ENCODE peak calls at places on chromosome 20, in four cellular contexts. K, Z, U and W are unnamed samples.

GRCh38 chr20:53896041-53896440 is 174.4 kb downstream of the BCAS1 start:
- DNase-seq in K (no peak), Z (no peak), U (no peak), W (no peak)

GRCh38 chr20:4082406-4083102 is 67.2 kb upstream of the RNF24 start:
- DNase-seq in K (no peak), Z (peak; percentile 83), U (peak; percentile 14), W (peak; percentile 83)

GRCh38 chr20:36855241-36855657 is 20.7 kb upstream of the TLDC2 start:
- DNase-seq in K (no peak), Z (no peak), U (no peak), W (no peak)

GRCh38 chr20:51531141-51531710 is 11.3 kb downstream of the NFATC2 start:
- DNase-seq in K (no peak), Z (peak; percentile 92), U (peak; percentile 75), W (no peak)

GRCh38 chr20:3068986-3069900 is 2.2 kb upstream of the OXT start:
- DNase-seq in K (no peak), Z (no peak), U (no peak), W (no peak)

GRCh38 chr20:44969320-44969879 is 3.1 kb downstream of the STK4 start:
- DNase-seq in K (no peak), Z (peak; percentile 72), U (no peak), W (no peak)

GRCh38 chr20:48928832-48929725 is 7.6 kb downstream of the ARFGEF2 start:
- DNase-seq in K (no peak), Z (no peak), U (no peak), W (peak; percentile 78)

GRCh38 chr20:33653900-33654596 is 8.1 kb upstream of the C20orf144 start:
- DNase-seq in K (peak; percentile 13), Z (no peak), U (no peak), W (no peak)

GRCh38 chr20:21272279-21272678 is 30.9 kb upstream of the XRN2 start:
- DNase-seq in K (no peak), Z (no peak), U (no peak), W (no peak)

GRCh38 chr20:10077081-10077471 is 42.3 kb downstream of the ANKEF1 start:
- DNase-seq in K (no peak), Z (no peak), U (no peak), W (no peak)

GRCh38 chr20:48682529-48683385 is 145.0 kb downstream of the PREX1 start:
- DNase-seq in K (peak; percentile 74), Z (no peak), U (no peak), W (peak; percentile 94)

GRCh38 chr20:4949833-4950178 is 51.5 kb downstream of the SLC23A2 start:
- DNase-seq in K (no peak), Z (no peak), U (no peak), W (peak; percentile 67)

GRCh38 chr20:9590189-9590588 is 75.8 kb downstream of the LAMP5 start:
- DNase-seq in K (no peak), Z (no peak), U (no peak), W (peak; percentile 84)

GRCh38 chr20:17538517-17539170 is 7.5 kb upstream of the BFSP1 start:
- DNase-seq in K (no peak), Z (no peak), U (no peak), W (no peak)

GRCh38 chr20:17958326-17959256 is 10.0 kb downstream of the SNX5 start:
- DNase-seq in K (no peak), Z (peak; percentile 53), U (no peak), W (peak; percentile 55)

GRCh38 chr20:38001173-38001875 is 31.9 kb downstream of the TTI1 start:
- DNase-seq in K (no peak), Z (no peak), U (no peak), W (peak; percentile 80)

GRCh38 chr20:56247954-56248782 is at the start of gene MC3R:
- DNase-seq in K (no peak), Z (peak; percentile 64), U (peak; percentile 19), W (peak; percentile 19)

GRCh38 chr20:60627751-60628565 is 624.1 kb upstream of the CDH4 start:
- DNase-seq in K (no peak), Z (no peak), U (no peak), W (no peak)

GRCh38 chr20:5919634-5920544 is 30.4 kb downstream of the TRMT6 start:
- DNase-seq in K (no peak), Z (no peak), U (no peak), W (peak; percentile 10)

GRCh38 chr20:31587545-31588389 is 17.3 kb upstream of the ID1 start:
- DNase-seq in K (peak; percentile 29), Z (no peak), U (no peak), W (peak; percentile 43)

GRCh38 chr20:41786158-41786557 is 168.0 kb upstream of the CHD6 start:
- DNase-seq in K (no peak), Z (no peak), U (no peak), W (peak; percentile 7)

GRCh38 chr20:48831702-48832422 is 4.1 kb upstream of the PREX1 start:
- DNase-seq in K (no peak), Z (no peak), U (no peak), W (peak; percentile 40)

GRCh38 chr20:32796383-32797159 is 23.2 kb upstream of the MAPRE1 start:
- DNase-seq in K (no peak), Z (no peak), U (no peak), W (no peak)

GRCh38 chr20:47455133-47456040 is 46.3 kb upstream of the NCOA3 start:
- DNase-seq in K (no peak), Z (no peak), U (no peak), W (no peak)

GRCh38 chr20:35091808-35092523 is 641 bp downstream of the TRPC4AP start:
- DNase-seq in K (no peak), Z (no peak), U (no peak), W (peak; percentile 19)

GRCh38 chr20:62400021-62400420 is 7.1 kb downstream of the CABLES2 start:
- DNase-seq in K (no peak), Z (no peak), U (no peak), W (no peak)

GRCh38 chr20:50027611-50028105 is 44.9 kb downstream of the SNAI1 start:
- DNase-seq in K (no peak), Z (no peak), U (no peak), W (peak; percentile 94)

GRCh38 chr20:63829943-63830820 is 882 bp downstream of the ZBTB46 start:
- DNase-seq in K (no peak), Z (no peak), U (no peak), W (peak; percentile 31)

GRCh38 chr20:5119435-5120188 is at the start of gene PCNA:
- DNase-seq in K (peak; percentile 76), Z (peak; percentile 97), U (peak; percentile 99), W (peak; percentile 96)

GRCh38 chr20:7843613-7844012 is 96.6 kb downstream of the HAO1 start:
- DNase-seq in K (no peak), Z (no peak), U (no peak), W (peak; percentile 76)

GRCh38 chr20:17679786-17680127 is 2.3 kb downstream of the RRBP1 start:
- DNase-seq in K (no peak), Z (no peak), U (no peak), W (no peak)

GRCh38 chr20:61185841-61186601 is 66.0 kb upstream of the CDH4 start:
- DNase-seq in K (no peak), Z (no peak), U (no peak), W (peak; percentile 98)

GRCh38 chr20:8855315-8855714 is 213.6 kb upstream of the PLCB4 start:
- DNase-seq in K (no peak), Z (no peak), U (no peak), W (peak; percentile 75)

GRCh38 chr20:45138451-45139300 is 14.4 kb upstream of the WFDC12 start:
- DNase-seq in K (no peak), Z (peak; percentile 82), U (peak; percentile 63), W (no peak)

GRCh38 chr20:38779247-38780097 is 26.0 kb upstream of the PPP1R16B start:
- DNase-seq in K (no peak), Z (no peak), U (no peak), W (no peak)

GRCh38 chr20:4542270-4542669 is 179.4 kb upstream of the PRND start:
- DNase-seq in K (no peak), Z (no peak), U (no peak), W (no peak)

GRCh38 chr20:57594092-57594911 is 25.9 kb downstream of the ZBP1 start:
- DNase-seq in K (peak; percentile 77), Z (peak; percentile 84), U (peak; percentile 25), W (peak; percentile 11)

GRCh38 chr20:23507346-23507745 is 16.4 kb downstream of the CST8 start:
- DNase-seq in K (no peak), Z (no peak), U (no peak), W (no peak)

GRCh38 chr20:3786126-3786484 is 435 bp downstream of the CENPB start:
- DNase-seq in K (no peak), Z (peak; percentile 77), U (no peak), W (peak; percentile 66)